ENCODE peak calls at places on chromosome 2, in eight cellular contexts. B is choroid plexus epithelial cell, T is T-cell, X is amygdala, H is EH, A is fibroblast of mammary gland, Y is HEK293T, J is fibroblast of the aortic adventitia. S is an unnamed sample.
A peak's percentile ranks its signal among the peaks of the same experiment; 100 is the strongest.

GRCh38 chr2:220365023-220365422 is 737.6 kb downstream of the SLC4A3 start:
- DNase-seq in J (peak; percentile 58), T (no peak), B (peak; percentile 33), Y (no peak), H (peak; percentile 90), X (no peak), A (peak; percentile 70), S (no peak)

GRCh38 chr2:223460774-223461211 is 141.4 kb downstream of the SCG2 start:
- DNase-seq in B (peak; percentile 86), X (no peak), J (peak; percentile 70), A (peak; percentile 89), H (peak; percentile 86), Y (no peak), T (no peak), S (no peak)

GRCh38 chr2:5145801-5146200 is 546.4 kb upstream of the SOX11 start:
- DNase-seq in T (no peak), H (no peak), J (no peak), X (no peak), Y (no peak), B (no peak), A (no peak), S (no peak)

GRCh38 chr2:173214213-173214612 is 138.6 kb downstream of the MAP3K20 start:
- DNase-seq in T (no peak), B (peak; percentile 26), J (no peak), Y (no peak), H (no peak), A (peak; percentile 62), X (no peak), S (no peak)

GRCh38 chr2:237715459-237715947 is 83.1 kb upstream of the RBM44 start:
- DNase-seq in B (no peak), H (no peak), T (no peak), J (no peak), X (no peak), A (no peak), Y (no peak), S (no peak)

GRCh38 chr2:130372055-130372832 is 16.4 kb downstream of the PTPN18 start:
- DNase-seq in X (peak; percentile 33), T (peak; percentile 65), B (peak; percentile 79), Y (peak; percentile 91), A (peak; percentile 77), H (peak; percentile 87), J (peak; percentile 77), S (peak; percentile 80)

GRCh38 chr2:52558265-52558664 is 1209.3 kb upstream of the CHAC2 start:
- DNase-seq in J (no peak), A (no peak), Y (no peak), X (no peak), H (no peak), T (no peak), B (no peak), S (no peak)

GRCh38 chr2:79393806-79394484 is 118.9 kb upstream of the CTNNA2 start:
- DNase-seq in T (no peak), H (no peak), A (peak; percentile 2), Y (no peak), J (no peak), X (no peak), B (no peak), S (peak; percentile 95)

GRCh38 chr2:168552450-168552856 is 96.4 kb downstream of the CERS6 start:
- DNase-seq in T (no peak), B (no peak), X (no peak), Y (no peak), A (no peak), J (no peak), H (no peak), S (no peak)

GRCh38 chr2:233202531-233202944 is 48.9 kb upstream of the ATG16L1 start:
- DNase-seq in Y (no peak), T (no peak), A (no peak), X (no peak), B (peak; percentile 18), H (no peak), J (no peak), S (no peak)

GRCh38 chr2:219272351-219272750 is 6.8 kb upstream of the DNAJB2 start:
- DNase-seq in T (no peak), A (no peak), X (no peak), Y (no peak), H (no peak), B (no peak), J (no peak), S (no peak)

GRCh38 chr2:240909216-240909974 is 3.3 kb downstream of the CROCC2 start:
- DNase-seq in H (no peak), T (no peak), Y (no peak), X (no peak), J (no peak), B (no peak), A (no peak), S (no peak)

GRCh38 chr2:241703128-241703604 is 1.3 kb downstream of the ING5 start:
- DNase-seq in B (peak; percentile 40), Y (no peak), H (peak; percentile 40), T (no peak), A (peak; percentile 22), X (no peak), J (peak; percentile 27), S (no peak)

GRCh38 chr2:20661981-20662937 is 4.7 kb upstream of the GDF7 start:
- DNase-seq in A (no peak), B (no peak), X (no peak), J (no peak), T (no peak), Y (no peak), H (no peak), S (no peak)

GRCh38 chr2:224173882-224174415 is 134.9 kb upstream of the SERPINE2 start:
- DNase-seq in H (no peak), T (no peak), B (no peak), X (no peak), A (no peak), Y (no peak), J (no peak), S (no peak)

GRCh38 chr2:79124907-79125720 is 4.8 kb downstream of the REG1A start:
- DNase-seq in J (no peak), Y (no peak), A (no peak), T (no peak), H (no peak), B (no peak), X (no peak), S (no peak)

GRCh38 chr2:184312970-184313369 is 285.4 kb upstream of the ZNF804A start:
- DNase-seq in B (no peak), Y (no peak), J (no peak), T (no peak), A (no peak), X (no peak), H (no peak), S (no peak)

GRCh38 chr2:48725696-48726494 is 29.6 kb downstream of the LHCGR start:
- DNase-seq in B (no peak), H (no peak), Y (no peak), A (no peak), J (no peak), T (no peak), X (peak; percentile 31), S (peak; percentile 56)

GRCh38 chr2:241112592-241112991 is 10.5 kb upstream of the MTERF4 start:
- DNase-seq in X (no peak), A (no peak), H (no peak), Y (no peak), B (no peak), J (no peak), T (peak; percentile 33), S (no peak)

GRCh38 chr2:16664052-16664731 is 1.4 kb downstream of the CYRIA start:
- DNase-seq in A (peak; percentile 84), J (peak; percentile 24), T (no peak), X (peak; percentile 74), B (peak; percentile 95), Y (no peak), H (no peak), S (peak; percentile 31)